ENCODE peak calls at places on chromosomes 1 and 21, in seven cellular contexts. R is activated T-cell treated with anti-CD3 and anti-CD28 coated beads for 1 hour, H is NCI-H2081, U is GM20000, E is ecto neural progenitor cell, C is psoas muscle, F is AG20443. B is an unnamed sample.

GRCh38 chr21:22554690-22555316 is 1556.6 kb downstream of the NCAM2 start:
- DNase-seq in R (no peak), H (no peak), U (no peak), E (no peak), C (no peak), F (no peak), B (no peak)

GRCh38 chr1:12076425-12077005 is 13.4 kb downstream of the TNFRSF8 start:
- DNase-seq in R (no peak), H (no peak), U (no peak), E (no peak), C (no peak), F (no peak), B (no peak)

GRCh38 chr1:228457396-228458176 is 29.6 kb upstream of the RNF187 start:
- DNase-seq in R (peak; percentile 68), H (peak; percentile 98), U (peak; percentile 89), E (peak; percentile 94), C (peak; percentile 83), F (peak; percentile 94), B (peak; percentile 91)

GRCh38 chr1:229024528-229025119 is 246.3 kb upstream of the RAB4A start:
- DNase-seq in R (no peak), H (no peak), U (no peak), E (no peak), C (peak; percentile 73), F (peak; percentile 94), B (peak; percentile 91)

GRCh38 chr1:16984717-16985116 is 4.3 kb upstream of the MFAP2 start:
- DNase-seq in R (no peak), H (no peak), U (no peak), E (no peak), C (peak; percentile 88), F (peak; percentile 85), B (no peak)

GRCh38 chr1:199247891-199248290 is 609.1 kb downstream of the PTPRC start:
- DNase-seq in R (no peak), H (no peak), U (no peak), E (no peak), C (no peak), F (no peak), B (no peak)

GRCh38 chr1:36513676-36514473 is 31.2 kb upstream of the CSF3R start:
- DNase-seq in R (no peak), H (no peak), U (no peak), E (no peak), C (no peak), F (no peak), B (no peak)

GRCh38 chr1:94537254-94537653 is 4.3 kb downstream of the F3 start:
- DNase-seq in R (no peak), H (no peak), U (no peak), E (no peak), C (no peak), F (no peak), B (no peak)

GRCh38 chr1:169941982-169942830 is 48.5 kb upstream of the SCYL3 start:
- DNase-seq in R (no peak), H (no peak), U (no peak), E (no peak), C (no peak), F (peak; percentile 26), B (no peak)

GRCh38 chr1:19495816-19496528 is 10.6 kb upstream of the CAPZB start:
- DNase-seq in R (no peak), H (no peak), U (no peak), E (no peak), C (no peak), F (peak; percentile 49), B (no peak)

GRCh38 chr1:194369060-194369459 is 1182.6 kb upstream of the B3GALT2 start:
- DNase-seq in R (no peak), H (no peak), U (no peak), E (no peak), C (no peak), F (no peak), B (no peak)

GRCh38 chr1:207352560-207352959 is 31.1 kb downstream of the CD55 start:
- DNase-seq in R (no peak), H (no peak), U (no peak), E (no peak), C (no peak), F (no peak), B (no peak)

GRCh38 chr1:21779613-21780521 is 3.1 kb downstream of the USP48 start:
- DNase-seq in R (no peak), H (no peak), U (peak; percentile 38), E (no peak), C (no peak), F (no peak), B (no peak)

GRCh38 chr21:33234618-33235520 is 5.1 kb downstream of the IFNAR2 start:
- DNase-seq in R (no peak), H (no peak), U (no peak), E (no peak), C (no peak), F (no peak), B (no peak)

GRCh38 chr1:40562185-40562584 is 30.7 kb downstream of the ZNF684 start:
- DNase-seq in R (no peak), H (no peak), U (no peak), E (no peak), C (no peak), F (no peak), B (no peak)

B was measured in cardiac septum.